ENCODE peak calls at places on chromosomes 11 and 22, in four cellular contexts. One of them, this sample, is unnamed.

GRCh38 chr11:61971177-61972111 is 4.0 kb upstream of the FTH1 start:
- DNase-seq in mesothelial cell of epicardium: peak; percentile 88
- DNase-seq in ELR: peak; percentile 98
- DNase-seq in activated naive CD4-positive, alpha-beta T cell treated with anti-CD3 and anti-CD28 coated beads, Interleukin-2, amount 10 ng/mL, durations not matched to agents 7 days and 5 days: peak; percentile 61
- DNase-seq in this sample: peak; percentile 90

GRCh38 chr11:47152953-47153950 is 23.4 kb downstream of the ARFGAP2 start:
- DNase-seq in mesothelial cell of epicardium: peak; percentile 79
- DNase-seq in ELR: peak; percentile 78
- DNase-seq in activated naive CD4-positive, alpha-beta T cell treated with anti-CD3 and anti-CD28 coated beads, Interleukin-2, amount 10 ng/mL, durations not matched to agents 7 days and 5 days: peak; percentile 71
- DNase-seq in this sample: peak; percentile 88

GRCh38 chr11:43021466-43021865 is 290.3 kb upstream of the API5 start:
- DNase-seq in mesothelial cell of epicardium: no peak
- DNase-seq in ELR: peak; percentile 1
- DNase-seq in activated naive CD4-positive, alpha-beta T cell treated with anti-CD3 and anti-CD28 coated beads, Interleukin-2, amount 10 ng/mL, durations not matched to agents 7 days and 5 days: no peak
- DNase-seq in this sample: no peak

GRCh38 chr22:21582801-21583740 is 15.6 kb downstream of the UBE2L3 start:
- DNase-seq in mesothelial cell of epicardium: no peak
- DNase-seq in ELR: no peak
- DNase-seq in activated naive CD4-positive, alpha-beta T cell treated with anti-CD3 and anti-CD28 coated beads, Interleukin-2, amount 10 ng/mL, durations not matched to agents 7 days and 5 days: no peak
- DNase-seq in this sample: no peak

GRCh38 chr11:1832989-1833365 is 1.8 kb upstream of the SYT8 start:
- DNase-seq in mesothelial cell of epicardium: no peak
- DNase-seq in ELR: no peak
- DNase-seq in activated naive CD4-positive, alpha-beta T cell treated with anti-CD3 and anti-CD28 coated beads, Interleukin-2, amount 10 ng/mL, durations not matched to agents 7 days and 5 days: no peak
- DNase-seq in this sample: no peak

GRCh38 chr11:126308271-126308671 is 4.4 kb downstream of the DCPS start:
- DNase-seq in mesothelial cell of epicardium: no peak
- DNase-seq in ELR: peak; percentile 40
- DNase-seq in activated naive CD4-positive, alpha-beta T cell treated with anti-CD3 and anti-CD28 coated beads, Interleukin-2, amount 10 ng/mL, durations not matched to agents 7 days and 5 days: no peak
- DNase-seq in this sample: no peak

GRCh38 chr11:76823481-76824028 is 37.2 kb upstream of the ACER3 start:
- DNase-seq in mesothelial cell of epicardium: no peak
- DNase-seq in ELR: peak; percentile 98
- DNase-seq in activated naive CD4-positive, alpha-beta T cell treated with anti-CD3 and anti-CD28 coated beads, Interleukin-2, amount 10 ng/mL, durations not matched to agents 7 days and 5 days: no peak
- DNase-seq in this sample: no peak

GRCh38 chr11:16871368-16871767 is 132.9 kb downstream of the C11orf58 start:
- DNase-seq in mesothelial cell of epicardium: no peak
- DNase-seq in ELR: no peak
- DNase-seq in activated naive CD4-positive, alpha-beta T cell treated with anti-CD3 and anti-CD28 coated beads, Interleukin-2, amount 10 ng/mL, durations not matched to agents 7 days and 5 days: no peak
- DNase-seq in this sample: no peak

GRCh38 chr11:73524774-73525173 is 73.1 kb downstream of the FAM168A start:
- DNase-seq in mesothelial cell of epicardium: no peak
- DNase-seq in ELR: no peak
- DNase-seq in activated naive CD4-positive, alpha-beta T cell treated with anti-CD3 and anti-CD28 coated beads, Interleukin-2, amount 10 ng/mL, durations not matched to agents 7 days and 5 days: no peak
- DNase-seq in this sample: no peak

GRCh38 chr11:36333897-36334296 is 37.8 kb downstream of the PRR5L start:
- DNase-seq in mesothelial cell of epicardium: no peak
- DNase-seq in ELR: peak; percentile 72
- DNase-seq in activated naive CD4-positive, alpha-beta T cell treated with anti-CD3 and anti-CD28 coated beads, Interleukin-2, amount 10 ng/mL, durations not matched to agents 7 days and 5 days: no peak
- DNase-seq in this sample: no peak

GRCh38 chr11:35257287-35257686 is 118.3 kb downstream of the CD44 start:
- DNase-seq in mesothelial cell of epicardium: no peak
- DNase-seq in ELR: no peak
- DNase-seq in activated naive CD4-positive, alpha-beta T cell treated with anti-CD3 and anti-CD28 coated beads, Interleukin-2, amount 10 ng/mL, durations not matched to agents 7 days and 5 days: no peak
- DNase-seq in this sample: no peak

GRCh38 chr11:73143126-73143838 is 1.2 kb upstream of the FCHSD2 start:
- DNase-seq in mesothelial cell of epicardium: no peak
- DNase-seq in ELR: peak; percentile 5
- DNase-seq in activated naive CD4-positive, alpha-beta T cell treated with anti-CD3 and anti-CD28 coated beads, Interleukin-2, amount 10 ng/mL, durations not matched to agents 7 days and 5 days: no peak
- DNase-seq in this sample: peak; percentile 58

GRCh38 chr11:47572715-47573255 is 6.0 kb downstream of the KBTBD4 start:
- DNase-seq in mesothelial cell of epicardium: no peak
- DNase-seq in ELR: no peak
- DNase-seq in activated naive CD4-positive, alpha-beta T cell treated with anti-CD3 and anti-CD28 coated beads, Interleukin-2, amount 10 ng/mL, durations not matched to agents 7 days and 5 days: no peak
- DNase-seq in this sample: no peak

GRCh38 chr22:24083361-24083760 is 72.3 kb downstream of the CABIN1 start:
- DNase-seq in mesothelial cell of epicardium: no peak
- DNase-seq in ELR: no peak
- DNase-seq in activated naive CD4-positive, alpha-beta T cell treated with anti-CD3 and anti-CD28 coated beads, Interleukin-2, amount 10 ng/mL, durations not matched to agents 7 days and 5 days: no peak
- DNase-seq in this sample: no peak

GRCh38 chr11:44364596-44364995 is 54.7 kb upstream of the ALX4 start:
- DNase-seq in mesothelial cell of epicardium: no peak
- DNase-seq in ELR: no peak
- DNase-seq in activated naive CD4-positive, alpha-beta T cell treated with anti-CD3 and anti-CD28 coated beads, Interleukin-2, amount 10 ng/mL, durations not matched to agents 7 days and 5 days: no peak
- DNase-seq in this sample: no peak

GRCh38 chr22:19965771-19966709 is 24.4 kb upstream of the TXNRD2 start:
- DNase-seq in mesothelial cell of epicardium: no peak
- DNase-seq in ELR: peak; percentile 40
- DNase-seq in activated naive CD4-positive, alpha-beta T cell treated with anti-CD3 and anti-CD28 coated beads, Interleukin-2, amount 10 ng/mL, durations not matched to agents 7 days and 5 days: no peak
- DNase-seq in this sample: no peak

GRCh38 chr22:32354360-32355351 is 3.0 kb upstream of the RFPL3 start:
- DNase-seq in mesothelial cell of epicardium: no peak
- DNase-seq in ELR: peak; percentile 62
- DNase-seq in activated naive CD4-positive, alpha-beta T cell treated with anti-CD3 and anti-CD28 coated beads, Interleukin-2, amount 10 ng/mL, durations not matched to agents 7 days and 5 days: no peak
- DNase-seq in this sample: no peak

GRCh38 chr11:7665473-7666291 is 7.6 kb downstream of the CYB5R2 start:
- DNase-seq in mesothelial cell of epicardium: peak; percentile 85
- DNase-seq in ELR: peak; percentile 72
- DNase-seq in activated naive CD4-positive, alpha-beta T cell treated with anti-CD3 and anti-CD28 coated beads, Interleukin-2, amount 10 ng/mL, durations not matched to agents 7 days and 5 days: peak; percentile 81
- DNase-seq in this sample: peak; percentile 94

GRCh38 chr11:69274531-69275016 is 19.4 kb upstream of the MYEOV start:
- DNase-seq in mesothelial cell of epicardium: no peak
- DNase-seq in ELR: no peak
- DNase-seq in activated naive CD4-positive, alpha-beta T cell treated with anti-CD3 and anti-CD28 coated beads, Interleukin-2, amount 10 ng/mL, durations not matched to agents 7 days and 5 days: no peak
- DNase-seq in this sample: peak; percentile 72

GRCh38 chr11:5291207-5291838 is 10.4 kb downstream of the OR51B4 start:
- DNase-seq in mesothelial cell of epicardium: no peak
- DNase-seq in ELR: peak; percentile 82
- DNase-seq in activated naive CD4-positive, alpha-beta T cell treated with anti-CD3 and anti-CD28 coated beads, Interleukin-2, amount 10 ng/mL, durations not matched to agents 7 days and 5 days: no peak
- DNase-seq in this sample: no peak

GRCh38 chr11:9060700-9061111 is 30.7 kb downstream of the SCUBE2 start:
- DNase-seq in mesothelial cell of epicardium: no peak
- DNase-seq in ELR: peak; percentile 39
- DNase-seq in activated naive CD4-positive, alpha-beta T cell treated with anti-CD3 and anti-CD28 coated beads, Interleukin-2, amount 10 ng/mL, durations not matched to agents 7 days and 5 days: peak; percentile 62
- DNase-seq in this sample: no peak

GRCh38 chr11:114166897-114167323 is 107.4 kb downstream of the ZBTB16 start:
- DNase-seq in mesothelial cell of epicardium: no peak
- DNase-seq in ELR: peak; percentile 62
- DNase-seq in activated naive CD4-positive, alpha-beta T cell treated with anti-CD3 and anti-CD28 coated beads, Interleukin-2, amount 10 ng/mL, durations not matched to agents 7 days and 5 days: peak; percentile 37
- DNase-seq in this sample: no peak

GRCh38 chr11:6656581-6656915 is 939 bp upstream of the DCHS1 start:
- DNase-seq in mesothelial cell of epicardium: no peak
- DNase-seq in ELR: no peak
- DNase-seq in activated naive CD4-positive, alpha-beta T cell treated with anti-CD3 and anti-CD28 coated beads, Interleukin-2, amount 10 ng/mL, durations not matched to agents 7 days and 5 days: no peak
- DNase-seq in this sample: no peak

GRCh38 chr11:123166095-123166559 is 28.9 kb downstream of the CLMP start:
- DNase-seq in mesothelial cell of epicardium: peak; percentile 52
- DNase-seq in ELR: peak; percentile 60
- DNase-seq in activated naive CD4-positive, alpha-beta T cell treated with anti-CD3 and anti-CD28 coated beads, Interleukin-2, amount 10 ng/mL, durations not matched to agents 7 days and 5 days: peak; percentile 43
- DNase-seq in this sample: peak; percentile 61

GRCh38 chr11:127195791-127196190 is 195.2 kb upstream of the KIRREL3 start:
- DNase-seq in mesothelial cell of epicardium: no peak
- DNase-seq in ELR: no peak
- DNase-seq in activated naive CD4-positive, alpha-beta T cell treated with anti-CD3 and anti-CD28 coated beads, Interleukin-2, amount 10 ng/mL, durations not matched to agents 7 days and 5 days: no peak
- DNase-seq in this sample: no peak

GRCh38 chr11:78417175-78417887 is at the start of gene GAB2:
- DNase-seq in mesothelial cell of epicardium: peak; percentile 62
- DNase-seq in ELR: no peak
- DNase-seq in activated naive CD4-positive, alpha-beta T cell treated with anti-CD3 and anti-CD28 coated beads, Interleukin-2, amount 10 ng/mL, durations not matched to agents 7 days and 5 days: no peak
- DNase-seq in this sample: no peak

GRCh38 chr22:46935506-46936377 is 173.3 kb downstream of the TBC1D22A start:
- DNase-seq in mesothelial cell of epicardium: no peak
- DNase-seq in ELR: no peak
- DNase-seq in activated naive CD4-positive, alpha-beta T cell treated with anti-CD3 and anti-CD28 coated beads, Interleukin-2, amount 10 ng/mL, durations not matched to agents 7 days and 5 days: no peak
- DNase-seq in this sample: peak; percentile 88

GRCh38 chr11:121035169-121035755 is 11.4 kb downstream of the TBCEL start:
- DNase-seq in mesothelial cell of epicardium: no peak
- DNase-seq in ELR: no peak
- DNase-seq in activated naive CD4-positive, alpha-beta T cell treated with anti-CD3 and anti-CD28 coated beads, Interleukin-2, amount 10 ng/mL, durations not matched to agents 7 days and 5 days: no peak
- DNase-seq in this sample: no peak

GRCh38 chr11:111707039-111707690 is 59.0 kb downstream of the PPP2R1B start:
- DNase-seq in mesothelial cell of epicardium: no peak
- DNase-seq in ELR: peak; percentile 53
- DNase-seq in activated naive CD4-positive, alpha-beta T cell treated with anti-CD3 and anti-CD28 coated beads, Interleukin-2, amount 10 ng/mL, durations not matched to agents 7 days and 5 days: no peak
- DNase-seq in this sample: no peak

This sample was measured in Peyer's patch.